ENCODE peak calls at places on chromosomes 11 and 22, in eight cellular contexts. O, D, M, A, T, Y, B and J are unnamed samples.
A peak's percentile ranks its signal among the peaks of the same experiment; 100 is the strongest.

GRCh38 chr11:128544625-128545024 is 42.7 kb downstream of the ETS1 start:
- DNase-seq in O (no peak), D (no peak), M (no peak), A (no peak), T (no peak), Y (no peak), B (peak; percentile 68), J (no peak)

GRCh38 chr22:17789379-17790200 is 15.3 kb upstream of the BID start:
- DNase-seq in O (no peak), D (no peak), M (no peak), A (no peak), T (no peak), Y (no peak), B (no peak), J (no peak)

GRCh38 chr11:133228406-133229330 is 303.6 kb downstream of the OPCML start:
- DNase-seq in O (no peak), D (no peak), M (no peak), A (no peak), T (no peak), Y (no peak), B (no peak), J (no peak)

GRCh38 chr11:87212891-87213290 is 175.2 kb downstream of the TMEM135 start:
- DNase-seq in O (no peak), D (no peak), M (no peak), A (no peak), T (no peak), Y (no peak), B (no peak), J (peak; percentile 18)

GRCh38 chr11:73055655-73056354 is 86.3 kb downstream of the FCHSD2 start:
- DNase-seq in O (no peak), D (no peak), M (no peak), A (no peak), T (no peak), Y (no peak), B (no peak), J (no peak)

GRCh38 chr11:10390375-10390774 is 64.7 kb upstream of the AMPD3 start:
- DNase-seq in O (no peak), D (no peak), M (no peak), A (no peak), T (no peak), Y (no peak), B (no peak), J (no peak)

GRCh38 chr11:6825333-6825744 is 20.1 kb upstream of the OR10A5 start:
- DNase-seq in O (no peak), D (no peak), M (no peak), A (no peak), T (no peak), Y (no peak), B (no peak), J (no peak)

GRCh38 chr11:5753943-5754342 is at the start of gene OR52N4:
- DNase-seq in O (no peak), D (no peak), M (no peak), A (no peak), T (no peak), Y (no peak), B (no peak), J (no peak)

GRCh38 chr11:69440876-69441275 is 40.6 kb upstream of the LINC01488 start:
- DNase-seq in O (no peak), D (no peak), M (no peak), A (no peak), T (no peak), Y (no peak), B (no peak), J (no peak)

GRCh38 chr11:75142714-75143419 is 8.0 kb upstream of the SLCO2B1 start:
- DNase-seq in O (peak; percentile 76), D (peak; percentile 71), M (peak; percentile 68), A (peak; percentile 90), T (peak; percentile 82), Y (peak; percentile 52), B (peak; percentile 93), J (peak; percentile 96)

GRCh38 chr11:105579111-105579510 is 30.8 kb upstream of the GRIA4 start:
- DNase-seq in O (no peak), D (no peak), M (no peak), A (no peak), T (no peak), Y (no peak), B (no peak), J (no peak)

GRCh38 chr22:49328076-49328475 is 499.6 kb downstream of the BRD1 start:
- DNase-seq in O (peak; percentile 2), D (no peak), M (no peak), A (no peak), T (peak; percentile 3), Y (no peak), B (no peak), J (no peak)

GRCh38 chr11:3642071-3642951 is 519 bp upstream of the ART5 start:
- DNase-seq in O (peak; percentile 56), D (peak; percentile 63), M (no peak), A (no peak), T (peak; percentile 93), Y (peak; percentile 43), B (peak; percentile 61), J (peak; percentile 88)

GRCh38 chr22:19708323-19709011 is 5.8 kb upstream of the SEPTIN5 start:
- DNase-seq in O (no peak), D (no peak), M (no peak), A (no peak), T (peak; percentile 68), Y (no peak), B (no peak), J (no peak)